ENCODE peak calls at places on chromosomes 2 and 18, in ten cellular contexts. One of them, this sample, is unnamed.

GRCh38 chr18:5518899-5519371 is 24.9 kb downstream of the EPB41L3 start:
- DNase-seq in spleen: no peak
- DNase-seq in DMS 273 treated with DMSO at 0.1 percent for 48 hours: peak; percentile 46
- DNase-seq in effector CD4-positive, alpha-beta T cell: no peak
- DNase-seq in stimulated activated CD4-positive, alpha-beta T cell treated with anti-CD3 and anti-CD28 coated beads, Interleukin-4, amount 100 ng/mL, for 48 hours: no peak
- DNase-seq in upper lobe of right lung: no peak
- DNase-seq in M059J: peak; percentile 31
- DNase-seq in KG1: no peak
- DNase-seq in GM04504: no peak
- DNase-seq in progenitor cell of endocrine pancreas: no peak
- DNase-seq in this sample: no peak

GRCh38 chr2:854460-854859 is 96.2 kb upstream of the SNTG2 start:
- DNase-seq in spleen: no peak
- DNase-seq in GM04504: no peak
- DNase-seq in M059J: peak; percentile 5
- DNase-seq in upper lobe of right lung: no peak
- DNase-seq in DMS 273 treated with DMSO at 0.1 percent for 48 hours: no peak
- DNase-seq in effector CD4-positive, alpha-beta T cell: peak; percentile 27
- DNase-seq in stimulated activated CD4-positive, alpha-beta T cell treated with anti-CD3 and anti-CD28 coated beads, Interleukin-4, amount 100 ng/mL, for 48 hours: peak; percentile 16
- DNase-seq in progenitor cell of endocrine pancreas: peak; percentile 55
- DNase-seq in KG1: no peak
- DNase-seq in this sample: peak; percentile 4

GRCh38 chr2:101653469-101653868 is 44.0 kb upstream of the MAP4K4 start:
- DNase-seq in GM04504: no peak
- DNase-seq in spleen: no peak
- DNase-seq in M059J: no peak
- DNase-seq in effector CD4-positive, alpha-beta T cell: no peak
- DNase-seq in stimulated activated CD4-positive, alpha-beta T cell treated with anti-CD3 and anti-CD28 coated beads, Interleukin-4, amount 100 ng/mL, for 48 hours: no peak
- DNase-seq in KG1: no peak
- DNase-seq in upper lobe of right lung: no peak
- DNase-seq in DMS 273 treated with DMSO at 0.1 percent for 48 hours: no peak
- DNase-seq in progenitor cell of endocrine pancreas: no peak
- DNase-seq in this sample: no peak

GRCh38 chr2:187404431-187405110 is 43.5 kb downstream of the CALCRL start:
- DNase-seq in DMS 273 treated with DMSO at 0.1 percent for 48 hours: no peak
- DNase-seq in spleen: no peak
- DNase-seq in upper lobe of right lung: no peak
- DNase-seq in GM04504: no peak
- DNase-seq in M059J: no peak
- DNase-seq in effector CD4-positive, alpha-beta T cell: no peak
- DNase-seq in stimulated activated CD4-positive, alpha-beta T cell treated with anti-CD3 and anti-CD28 coated beads, Interleukin-4, amount 100 ng/mL, for 48 hours: no peak
- DNase-seq in progenitor cell of endocrine pancreas: no peak
- DNase-seq in KG1: no peak
- DNase-seq in this sample: no peak

GRCh38 chr2:63742592-63742991 is 99.1 kb upstream of the UGP2 start:
- DNase-seq in spleen: no peak
- DNase-seq in DMS 273 treated with DMSO at 0.1 percent for 48 hours: no peak
- DNase-seq in M059J: peak; percentile 10
- DNase-seq in upper lobe of right lung: no peak
- DNase-seq in GM04504: no peak
- DNase-seq in KG1: no peak
- DNase-seq in effector CD4-positive, alpha-beta T cell: no peak
- DNase-seq in stimulated activated CD4-positive, alpha-beta T cell treated with anti-CD3 and anti-CD28 coated beads, Interleukin-4, amount 100 ng/mL, for 48 hours: no peak
- DNase-seq in progenitor cell of endocrine pancreas: no peak
- DNase-seq in this sample: no peak

GRCh38 chr2:184312970-184313369 is 285.4 kb upstream of the ZNF804A start:
- DNase-seq in KG1: peak; percentile 4
- DNase-seq in effector CD4-positive, alpha-beta T cell: no peak
- DNase-seq in GM04504: no peak
- DNase-seq in progenitor cell of endocrine pancreas: no peak
- DNase-seq in spleen: no peak
- DNase-seq in M059J: no peak
- DNase-seq in DMS 273 treated with DMSO at 0.1 percent for 48 hours: no peak
- DNase-seq in upper lobe of right lung: no peak
- DNase-seq in stimulated activated CD4-positive, alpha-beta T cell treated with anti-CD3 and anti-CD28 coated beads, Interleukin-4, amount 100 ng/mL, for 48 hours: no peak
- DNase-seq in this sample: no peak

GRCh38 chr2:45166229-45166890 is 157.1 kb upstream of the SIX2 start:
- DNase-seq in GM04504: no peak
- DNase-seq in effector CD4-positive, alpha-beta T cell: no peak
- DNase-seq in upper lobe of right lung: no peak
- DNase-seq in M059J: no peak
- DNase-seq in DMS 273 treated with DMSO at 0.1 percent for 48 hours: no peak
- DNase-seq in spleen: no peak
- DNase-seq in KG1: no peak
- DNase-seq in stimulated activated CD4-positive, alpha-beta T cell treated with anti-CD3 and anti-CD28 coated beads, Interleukin-4, amount 100 ng/mL, for 48 hours: no peak
- DNase-seq in progenitor cell of endocrine pancreas: no peak
- DNase-seq in this sample: no peak

GRCh38 chr18:9673296-9674251 is 34.5 kb upstream of the RAB31 start:
- DNase-seq in GM04504: peak; percentile 68
- DNase-seq in M059J: peak; percentile 78
- DNase-seq in stimulated activated CD4-positive, alpha-beta T cell treated with anti-CD3 and anti-CD28 coated beads, Interleukin-4, amount 100 ng/mL, for 48 hours: peak; percentile 7
- DNase-seq in DMS 273 treated with DMSO at 0.1 percent for 48 hours: peak; percentile 32
- DNase-seq in upper lobe of right lung: no peak
- DNase-seq in progenitor cell of endocrine pancreas: no peak
- DNase-seq in KG1: peak; percentile 39
- DNase-seq in effector CD4-positive, alpha-beta T cell: no peak
- DNase-seq in spleen: no peak
- DNase-seq in this sample: peak; percentile 84

GRCh38 chr2:5713101-5713500 is 20.9 kb downstream of the SOX11 start:
- DNase-seq in DMS 273 treated with DMSO at 0.1 percent for 48 hours: no peak
- DNase-seq in M059J: no peak
- DNase-seq in effector CD4-positive, alpha-beta T cell: no peak
- DNase-seq in progenitor cell of endocrine pancreas: no peak
- DNase-seq in GM04504: no peak
- DNase-seq in stimulated activated CD4-positive, alpha-beta T cell treated with anti-CD3 and anti-CD28 coated beads, Interleukin-4, amount 100 ng/mL, for 48 hours: no peak
- DNase-seq in upper lobe of right lung: no peak
- DNase-seq in spleen: no peak
- DNase-seq in KG1: no peak
- DNase-seq in this sample: no peak

GRCh38 chr2:37156071-37156856 is 516 bp downstream of the EIF2AK2 start:
- DNase-seq in M059J: peak; percentile 58
- DNase-seq in DMS 273 treated with DMSO at 0.1 percent for 48 hours: no peak
- DNase-seq in KG1: peak; percentile 23
- DNase-seq in spleen: no peak
- DNase-seq in effector CD4-positive, alpha-beta T cell: peak; percentile 11
- DNase-seq in stimulated activated CD4-positive, alpha-beta T cell treated with anti-CD3 and anti-CD28 coated beads, Interleukin-4, amount 100 ng/mL, for 48 hours: peak; percentile 20
- DNase-seq in progenitor cell of endocrine pancreas: no peak
- DNase-seq in GM04504: peak; percentile 28
- DNase-seq in upper lobe of right lung: no peak
- DNase-seq in this sample: peak; percentile 55

GRCh38 chr2:152426801-152427200 is 91.8 kb downstream of the FMNL2 start:
- DNase-seq in GM04504: no peak
- DNase-seq in progenitor cell of endocrine pancreas: no peak
- DNase-seq in stimulated activated CD4-positive, alpha-beta T cell treated with anti-CD3 and anti-CD28 coated beads, Interleukin-4, amount 100 ng/mL, for 48 hours: no peak
- DNase-seq in upper lobe of right lung: no peak
- DNase-seq in KG1: no peak
- DNase-seq in DMS 273 treated with DMSO at 0.1 percent for 48 hours: no peak
- DNase-seq in M059J: no peak
- DNase-seq in spleen: no peak
- DNase-seq in effector CD4-positive, alpha-beta T cell: no peak
- DNase-seq in this sample: peak; percentile 67

GRCh38 chr18:68459968-68460367 is 254.9 kb downstream of the TMX3 start:
- DNase-seq in DMS 273 treated with DMSO at 0.1 percent for 48 hours: no peak
- DNase-seq in upper lobe of right lung: no peak
- DNase-seq in GM04504: no peak
- DNase-seq in KG1: no peak
- DNase-seq in stimulated activated CD4-positive, alpha-beta T cell treated with anti-CD3 and anti-CD28 coated beads, Interleukin-4, amount 100 ng/mL, for 48 hours: no peak
- DNase-seq in progenitor cell of endocrine pancreas: no peak
- DNase-seq in spleen: no peak
- DNase-seq in effector CD4-positive, alpha-beta T cell: no peak
- DNase-seq in M059J: no peak
- DNase-seq in this sample: no peak

GRCh38 chr2:164151518-164151917 is 415.7 kb upstream of the FIGN start:
- DNase-seq in progenitor cell of endocrine pancreas: no peak
- DNase-seq in effector CD4-positive, alpha-beta T cell: no peak
- DNase-seq in stimulated activated CD4-positive, alpha-beta T cell treated with anti-CD3 and anti-CD28 coated beads, Interleukin-4, amount 100 ng/mL, for 48 hours: no peak
- DNase-seq in spleen: no peak
- DNase-seq in KG1: no peak
- DNase-seq in GM04504: no peak
- DNase-seq in DMS 273 treated with DMSO at 0.1 percent for 48 hours: no peak
- DNase-seq in upper lobe of right lung: no peak
- DNase-seq in M059J: peak; percentile 38
- DNase-seq in this sample: peak; percentile 62

GRCh38 chr2:240129731-240130392 is 6.2 kb downstream of the COPS9 start:
- DNase-seq in DMS 273 treated with DMSO at 0.1 percent for 48 hours: no peak
- DNase-seq in upper lobe of right lung: peak; percentile 60
- DNase-seq in progenitor cell of endocrine pancreas: no peak
- DNase-seq in M059J: no peak
- DNase-seq in KG1: no peak
- DNase-seq in spleen: peak; percentile 68
- DNase-seq in effector CD4-positive, alpha-beta T cell: no peak
- DNase-seq in GM04504: no peak
- DNase-seq in stimulated activated CD4-positive, alpha-beta T cell treated with anti-CD3 and anti-CD28 coated beads, Interleukin-4, amount 100 ng/mL, for 48 hours: no peak
- DNase-seq in this sample: no peak

GRCh38 chr2:109156052-109156451 is 27.0 kb downstream of the SH3RF3 start:
- DNase-seq in effector CD4-positive, alpha-beta T cell: no peak
- DNase-seq in M059J: no peak
- DNase-seq in upper lobe of right lung: no peak
- DNase-seq in GM04504: no peak
- DNase-seq in stimulated activated CD4-positive, alpha-beta T cell treated with anti-CD3 and anti-CD28 coated beads, Interleukin-4, amount 100 ng/mL, for 48 hours: no peak
- DNase-seq in KG1: no peak
- DNase-seq in DMS 273 treated with DMSO at 0.1 percent for 48 hours: no peak
- DNase-seq in spleen: no peak
- DNase-seq in progenitor cell of endocrine pancreas: no peak
- DNase-seq in this sample: no peak

This sample was measured in ELR.